ENCODE peak calls at places on chromosome 20, in four cellular contexts. One of them, this sample, is unnamed.

GRCh38 chr20:59880198-59880597 is 53.2 kb downstream of the SYCP2 start:
- DNase-seq in CD4-positive, alpha-beta memory T cell: no peak
- DNase-seq in neuronal stem cell: no peak
- DNase-seq in spleen: no peak
- DNase-seq in this sample: no peak

GRCh38 chr20:44211177-44212039 is 837 bp upstream of the OSER1 start:
- DNase-seq in CD4-positive, alpha-beta memory T cell: no peak
- DNase-seq in spleen: peak; percentile 80
- DNase-seq in neuronal stem cell: no peak
- DNase-seq in this sample: no peak

GRCh38 chr20:60057866-60058807 is 99.9 kb downstream of the CDH26 start:
- DNase-seq in CD4-positive, alpha-beta memory T cell: peak; percentile 19
- DNase-seq in neuronal stem cell: peak; percentile 15
- DNase-seq in spleen: peak; percentile 89
- DNase-seq in this sample: no peak

GRCh38 chr20:34124469-34125249 is 12.6 kb upstream of the EIF2S2 start:
- DNase-seq in CD4-positive, alpha-beta memory T cell: no peak
- DNase-seq in spleen: no peak
- DNase-seq in neuronal stem cell: no peak
- DNase-seq in this sample: no peak

GRCh38 chr20:46195264-46196038 is 77.3 kb downstream of the CD40 start:
- DNase-seq in neuronal stem cell: no peak
- DNase-seq in spleen: no peak
- DNase-seq in CD4-positive, alpha-beta memory T cell: no peak
- DNase-seq in this sample: no peak

GRCh38 chr20:62352402-62353288 is 14.5 kb downstream of the LAMA5 start:
- DNase-seq in CD4-positive, alpha-beta memory T cell: no peak
- DNase-seq in neuronal stem cell: no peak
- DNase-seq in spleen: no peak
- DNase-seq in this sample: no peak

GRCh38 chr20:62122659-62123449 is 579 bp downstream of the LSM14B start:
- DNase-seq in CD4-positive, alpha-beta memory T cell: peak; percentile 43
- DNase-seq in spleen: peak; percentile 92
- DNase-seq in neuronal stem cell: no peak
- DNase-seq in this sample: no peak

GRCh38 chr20:54346269-54346668 is 129.1 kb upstream of the DOK5 start:
- DNase-seq in spleen: no peak
- DNase-seq in CD4-positive, alpha-beta memory T cell: no peak
- DNase-seq in neuronal stem cell: no peak
- DNase-seq in this sample: no peak

GRCh38 chr20:25467441-25467840 is 60.0 kb downstream of the GINS1 start:
- DNase-seq in spleen: no peak
- DNase-seq in neuronal stem cell: no peak
- DNase-seq in CD4-positive, alpha-beta memory T cell: no peak
- DNase-seq in this sample: no peak

GRCh38 chr20:38827770-38828281 is 22.3 kb downstream of the PPP1R16B start:
- DNase-seq in spleen: no peak
- DNase-seq in CD4-positive, alpha-beta memory T cell: no peak
- DNase-seq in neuronal stem cell: no peak
- DNase-seq in this sample: no peak

GRCh38 chr20:25223765-25224720 is 23.8 kb upstream of the PYGB start:
- DNase-seq in CD4-positive, alpha-beta memory T cell: no peak
- DNase-seq in neuronal stem cell: no peak
- DNase-seq in spleen: peak; percentile 71
- DNase-seq in this sample: no peak

GRCh38 chr20:43959079-43959919 is 44.6 kb downstream of the TOX2 start:
- DNase-seq in spleen: peak; percentile 72
- DNase-seq in CD4-positive, alpha-beta memory T cell: peak; percentile 62
- DNase-seq in neuronal stem cell: no peak
- DNase-seq in this sample: peak; percentile 27

GRCh38 chr20:40431611-40432010 is 257.4 kb downstream of the MAFB start:
- DNase-seq in neuronal stem cell: no peak
- DNase-seq in CD4-positive, alpha-beta memory T cell: no peak
- DNase-seq in spleen: no peak
- DNase-seq in this sample: no peak

GRCh38 chr20:58649288-58650180 is 1.5 kb upstream of the STX16 start:
- DNase-seq in neuronal stem cell: peak; percentile 24
- DNase-seq in spleen: peak; percentile 89
- DNase-seq in CD4-positive, alpha-beta memory T cell: peak; percentile 43
- DNase-seq in this sample: no peak

GRCh38 chr20:24027229-24027628 is 38.6 kb upstream of the GGTLC1 start:
- DNase-seq in neuronal stem cell: no peak
- DNase-seq in CD4-positive, alpha-beta memory T cell: peak; percentile 80
- DNase-seq in spleen: peak; percentile 89
- DNase-seq in this sample: peak; percentile 68

GRCh38 chr20:41029150-41029872 is 689 bp downstream of the TOP1 start:
- DNase-seq in CD4-positive, alpha-beta memory T cell: peak; percentile 52
- DNase-seq in neuronal stem cell: peak; percentile 35
- DNase-seq in spleen: peak; percentile 91
- DNase-seq in this sample: peak; percentile 5

GRCh38 chr20:21323640-21324039 is 20.5 kb downstream of the XRN2 start:
- DNase-seq in spleen: no peak
- DNase-seq in neuronal stem cell: no peak
- DNase-seq in CD4-positive, alpha-beta memory T cell: no peak
- DNase-seq in this sample: no peak

GRCh38 chr20:21322083-21322710 is 19.1 kb downstream of the XRN2 start:
- DNase-seq in CD4-positive, alpha-beta memory T cell: no peak
- DNase-seq in spleen: no peak
- DNase-seq in neuronal stem cell: no peak
- DNase-seq in this sample: no peak

GRCh38 chr20:21325296-21325695 is 22.2 kb downstream of the XRN2 start:
- DNase-seq in CD4-positive, alpha-beta memory T cell: no peak
- DNase-seq in spleen: no peak
- DNase-seq in neuronal stem cell: no peak
- DNase-seq in this sample: no peak

GRCh38 chr20:21324126-21324525 is 21.0 kb downstream of the XRN2 start:
- DNase-seq in neuronal stem cell: no peak
- DNase-seq in spleen: no peak
- DNase-seq in CD4-positive, alpha-beta memory T cell: no peak
- DNase-seq in this sample: no peak

GRCh38 chr20:21322921-21323321 is 19.8 kb downstream of the XRN2 start:
- DNase-seq in spleen: no peak
- DNase-seq in neuronal stem cell: no peak
- DNase-seq in CD4-positive, alpha-beta memory T cell: no peak
- DNase-seq in this sample: no peak
- H3K9me3 ChIP-seq in spleen: peaks cover 29% of the 10 kb centered on the region
- H3K9me3 ChIP-seq in neuronal stem cell: peaks cover 3% of the 10 kb centered on the region
- H3K9me3 ChIP-seq in CD4-positive, alpha-beta memory T cell: no peaks in the 10 kb centered on the region
- H3K9me3 ChIP-seq in this sample: no peaks in the 10 kb centered on the region

DNA sequence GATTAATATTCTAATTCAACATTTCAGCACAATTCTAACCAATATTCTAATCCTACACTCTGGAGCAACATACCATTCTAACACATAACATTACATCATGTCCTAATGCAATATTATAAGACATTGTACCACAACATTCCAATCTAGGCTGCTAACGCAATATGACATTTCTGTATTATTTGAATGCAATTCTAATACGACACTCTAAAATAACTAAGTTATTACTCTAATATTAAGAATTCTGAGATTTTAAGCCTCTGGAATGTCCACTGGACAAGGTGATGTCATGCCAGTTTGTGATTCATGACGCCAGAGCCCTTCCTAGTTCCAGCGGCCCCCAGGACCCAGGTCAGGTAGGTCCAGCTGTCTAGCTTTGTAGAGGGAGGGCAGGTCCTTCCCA is 69.7 kb upstream of the SIRPA start:
- DNase-seq in neuronal stem cell: no peak
- DNase-seq in CD4-positive, alpha-beta memory T cell: no peak
- DNase-seq in spleen: no peak
- DNase-seq in this sample: no peak
- H3K4me3 ChIP-seq in neuronal stem cell: no peak overlapping the region
- H3K4me3 ChIP-seq in CD4-positive, alpha-beta memory T cell: no peak overlapping the region
- H3K4me3 ChIP-seq in spleen: no peak overlapping the region
- H3K4me3 ChIP-seq in this sample: no peak overlapping the region

DNA sequence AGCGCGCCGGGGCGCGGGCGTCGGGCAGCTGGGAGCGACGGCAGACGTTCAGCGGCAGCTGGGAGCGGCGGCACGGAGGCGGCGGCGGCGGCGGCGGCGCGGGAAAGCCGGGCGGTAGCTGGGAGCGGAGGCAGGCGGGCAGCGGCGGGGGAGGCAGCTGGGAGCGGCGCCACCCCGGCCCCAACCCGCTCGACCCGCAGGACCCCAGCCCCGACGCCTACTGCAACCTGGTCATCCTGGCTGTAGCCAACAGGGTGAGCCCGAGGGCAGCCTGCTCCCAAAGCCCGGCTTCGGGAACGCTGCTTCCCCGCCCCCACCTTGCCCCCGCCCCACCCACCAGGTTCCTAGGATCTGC is 8.9 kb downstream of the CCM2L start:
- DNase-seq in spleen: no peak
- DNase-seq in CD4-positive, alpha-beta memory T cell: no peak
- DNase-seq in neuronal stem cell: peak; percentile 24
- DNase-seq in this sample: no peak
- H3K27ac ChIP-seq in spleen: peak overlapping the region; percentile 46
- H3K27ac ChIP-seq in CD4-positive, alpha-beta memory T cell: no peak overlapping the region
- H3K27ac ChIP-seq in neuronal stem cell: no peak overlapping the region
- H3K27ac ChIP-seq in this sample: no peak overlapping the region

DNA sequence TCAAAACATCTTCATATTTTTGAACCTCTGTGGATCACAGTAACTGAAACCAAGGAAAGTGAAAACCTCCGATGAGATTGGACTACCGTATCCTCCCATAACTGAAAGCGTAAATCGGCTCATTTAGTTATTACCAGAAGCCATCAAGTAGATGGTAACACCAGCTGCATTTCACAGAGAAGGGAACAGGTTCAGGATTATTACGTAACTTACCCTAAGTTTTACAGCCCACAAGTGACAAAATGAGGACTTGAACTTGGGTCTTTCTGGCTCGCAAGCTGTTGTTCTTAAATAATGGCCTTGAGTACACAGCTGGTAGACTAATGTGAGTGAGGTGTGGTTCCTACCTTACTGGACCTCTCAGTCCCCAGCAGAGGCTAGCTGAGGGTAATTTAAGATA is 37.9 kb upstream of the CBLN4 start:
- DNase-seq in spleen: no peak
- DNase-seq in neuronal stem cell: no peak
- DNase-seq in CD4-positive, alpha-beta memory T cell: no peak
- DNase-seq in this sample: no peak
- H3K9me3 ChIP-seq in spleen: no peaks in the 10 kb centered on the region
- H3K9me3 ChIP-seq in neuronal stem cell: peaks cover 3% of the 10 kb centered on the region
- H3K9me3 ChIP-seq in CD4-positive, alpha-beta memory T cell: no peaks in the 10 kb centered on the region
- H3K9me3 ChIP-seq in this sample: no peaks in the 10 kb centered on the region

GRCh38 chr20:37347347-37347823 is 1.4 kb downstream of the SRC start:
- DNase-seq in CD4-positive, alpha-beta memory T cell: no peak
- DNase-seq in spleen: peak; percentile 18
- DNase-seq in neuronal stem cell: no peak
- DNase-seq in this sample: no peak

GRCh38 chr20:37347891-37348642 is 2.1 kb downstream of the SRC start:
- DNase-seq in neuronal stem cell: no peak
- DNase-seq in spleen: peak; percentile 66
- DNase-seq in CD4-positive, alpha-beta memory T cell: no peak
- DNase-seq in this sample: no peak

GRCh38 chr20:37350655-37351574 is 5.0 kb downstream of the SRC start:
- DNase-seq in neuronal stem cell: no peak
- DNase-seq in spleen: peak; percentile 40
- DNase-seq in CD4-positive, alpha-beta memory T cell: no peak
- DNase-seq in this sample: no peak

GRCh38 chr20:37349517-37350491 is 3.9 kb downstream of the SRC start:
- DNase-seq in CD4-positive, alpha-beta memory T cell: no peak
- DNase-seq in neuronal stem cell: no peak
- DNase-seq in spleen: peak; percentile 68
- DNase-seq in this sample: no peak

GRCh38 chr20:37348643-37349516 is 2.9 kb downstream of the SRC start:
- DNase-seq in neuronal stem cell: no peak
- DNase-seq in CD4-positive, alpha-beta memory T cell: no peak
- DNase-seq in spleen: peak; percentile 56
- DNase-seq in this sample: no peak
- H3K4me3 ChIP-seq in neuronal stem cell: peak overlapping the region; percentile 19
- H3K4me3 ChIP-seq in CD4-positive, alpha-beta memory T cell: no peak overlapping the region
- H3K4me3 ChIP-seq in spleen: no peak overlapping the region
- H3K4me3 ChIP-seq in this sample: no peak overlapping the region

DNA sequence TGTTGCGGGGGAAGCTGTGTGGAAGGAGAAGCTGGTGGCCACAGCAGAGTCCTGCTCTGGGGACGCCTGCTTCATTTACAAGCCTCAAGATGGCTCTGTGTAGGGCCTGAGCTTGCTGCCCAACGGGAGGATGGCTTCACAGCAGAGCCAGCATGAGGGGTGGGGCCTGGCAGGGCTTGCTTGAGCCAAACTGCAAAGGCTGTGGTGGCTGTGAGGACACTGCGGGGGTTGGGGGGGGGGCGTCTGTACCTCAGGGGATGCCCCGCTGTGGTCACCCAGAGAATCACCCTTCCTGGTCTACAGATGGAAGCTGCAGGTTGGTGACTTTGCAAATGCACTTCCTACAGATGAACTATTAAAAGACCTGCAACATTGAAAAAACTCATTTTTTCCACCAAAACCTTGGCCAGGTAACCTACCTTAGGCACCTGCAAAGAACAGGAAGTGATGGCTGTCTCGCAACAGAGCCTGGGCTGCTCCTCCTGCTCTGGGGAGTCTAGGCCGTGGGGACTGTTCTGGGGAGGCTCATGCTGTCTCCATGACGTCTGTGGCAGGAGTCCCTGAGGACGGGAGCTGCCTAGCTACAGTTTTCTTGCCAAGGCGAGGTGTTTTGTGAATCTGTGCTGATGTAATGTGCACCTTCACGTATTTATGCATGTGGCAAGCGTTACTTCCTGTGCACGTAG is 7.3 kb downstream of the NPBWR2 start:
- DNase-seq in CD4-positive, alpha-beta memory T cell: no peak
- DNase-seq in spleen: no peak
- DNase-seq in neuronal stem cell: no peak
- DNase-seq in this sample: no peak
- H3K27ac ChIP-seq in CD4-positive, alpha-beta memory T cell: no peak overlapping the region
- H3K27ac ChIP-seq in spleen: peak overlapping the region; percentile 16
- H3K27ac ChIP-seq in neuronal stem cell: no peak overlapping the region
- H3K27ac ChIP-seq in this sample: no peak overlapping the region

DNA sequence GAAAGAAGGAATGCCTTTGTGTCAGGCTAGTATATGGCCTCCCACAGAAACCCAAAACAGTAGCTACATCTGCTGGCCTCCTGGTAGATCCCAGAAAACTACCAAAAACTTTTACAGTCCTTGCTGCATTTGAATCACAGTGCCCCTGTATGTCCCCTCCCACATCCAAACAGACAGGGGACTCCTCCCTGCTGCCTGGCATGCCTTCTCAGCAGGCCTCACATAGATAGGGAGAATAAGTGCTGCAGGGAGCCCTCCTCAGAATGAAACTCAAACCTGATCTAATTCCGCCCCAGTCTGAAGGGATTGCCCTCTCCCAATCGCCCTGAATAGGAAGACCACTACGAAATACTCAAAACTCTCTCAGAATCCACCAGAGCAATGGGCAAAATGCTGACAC is 14.1 kb upstream of the DEFB116 start:
- DNase-seq in spleen: no peak
- DNase-seq in neuronal stem cell: no peak
- DNase-seq in CD4-positive, alpha-beta memory T cell: no peak
- DNase-seq in this sample: no peak
- H3K9me3 ChIP-seq in spleen: peaks cover 48% of the 10 kb centered on the region
- H3K9me3 ChIP-seq in neuronal stem cell: peaks cover 18% of the 10 kb centered on the region
- H3K9me3 ChIP-seq in CD4-positive, alpha-beta memory T cell: peaks cover 5% of the 10 kb centered on the region
- H3K9me3 ChIP-seq in this sample: no peaks in the 10 kb centered on the region

This sample was measured in effector memory CD4-positive, alpha-beta T cell.